ENCODE peak calls at places on chromosome 11, in seven cellular contexts. Q is HepG2, K is SK-N-SH, O is K562, X is GM12878, F is GM12892, B is H1. G is an unnamed sample.

GRCh38 chr11:6618117-6619020 is 853 bp downstream of the TPP1 start:
- DNase-seq in O (peak; percentile 75), Q (peak; percentile 44), B (no peak), K (no peak), X (no peak), F (no peak), G (no peak)

GRCh38 chr11:124801014-124801413 is 808 bp upstream of the MSANTD2 start:
- DNase-seq in F (no peak), X (no peak), B (no peak), Q (no peak), K (peak; percentile 8), O (no peak), G (no peak)

GRCh38 chr11:48101044-48101733 is 115.4 kb upstream of the OR4B1 start:
- DNase-seq in X (no peak), Q (no peak), B (no peak), K (no peak), F (no peak), O (no peak), G (no peak)

GRCh38 chr11:6864436-6864835 is 1.6 kb downstream of the OR10A2 start:
- DNase-seq in Q (no peak), X (no peak), B (no peak), O (no peak), K (no peak), F (no peak), G (no peak)

GRCh38 chr11:65911682-65912568 is 6.9 kb downstream of the C11orf68 start:
- DNase-seq in F (no peak), Q (no peak), B (no peak), O (peak; percentile 34), X (no peak), K (peak; percentile 84), G (no peak)

GRCh38 chr11:68916439-68916838 is 12.7 kb downstream of the IGHMBP2 start:
- DNase-seq in Q (no peak), X (no peak), B (no peak), K (no peak), F (no peak), O (no peak), G (no peak)

GRCh38 chr11:75031771-75032549 is 43.2 kb downstream of the NEU3 start:
- DNase-seq in O (peak; percentile 81), B (peak; percentile 39), F (peak; percentile 43), K (peak; percentile 68), Q (peak; percentile 65), X (no peak), G (peak; percentile 32)

GRCh38 chr11:31870609-31871309 is 59.6 kb upstream of the PAX6 start:
- DNase-seq in F (no peak), X (no peak), K (peak; percentile 49), B (peak; percentile 68), O (peak; percentile 36), Q (peak; percentile 43), G (peak; percentile 15)

GRCh38 chr11:125942771-125943428 is 2.9 kb upstream of the VSIG10L2 start:
- DNase-seq in Q (no peak), B (no peak), K (no peak), F (no peak), O (no peak), X (no peak), G (no peak)

GRCh38 chr11:130699561-130699960 is 216.7 kb downstream of the SNX19 start:
- DNase-seq in Q (no peak), B (no peak), X (no peak), K (no peak), O (no peak), F (no peak), G (no peak)

GRCh38 chr11:118265954-118266353 is 1.9 kb upstream of the MPZL2 start:
- DNase-seq in F (no peak), X (no peak), B (no peak), K (no peak), Q (no peak), O (no peak), G (no peak)

GRCh38 chr11:85948884-85949283 is 93.7 kb downstream of the CCDC83 start:
- DNase-seq in F (no peak), O (no peak), B (no peak), X (no peak), K (no peak), Q (no peak), G (no peak)

GRCh38 chr11:134537296-134537695 is 125.3 kb upstream of the B3GAT1 start:
- DNase-seq in K (no peak), O (no peak), X (no peak), Q (no peak), F (no peak), B (no peak), G (no peak)

GRCh38 chr11:9765320-9766101 is 101.6 kb downstream of the SWAP70 start:
- DNase-seq in K (no peak), F (no peak), X (no peak), B (no peak), Q (peak; percentile 92), O (no peak), G (no peak)

GRCh38 chr11:104968365-104968855 is at the start of gene CASP4:
- DNase-seq in F (no peak), X (peak; percentile 32), Q (peak; percentile 56), K (peak; percentile 1), B (no peak), O (no peak), G (no peak)

GRCh38 chr11:123856444-123856843 is 29.0 kb downstream of the TMEM225 start:
- DNase-seq in B (no peak), K (no peak), O (no peak), X (no peak), Q (no peak), F (no peak), G (no peak)

GRCh38 chr11:129733981-129734380 is 81.7 kb upstream of the TMEM45B start:
- DNase-seq in F (no peak), K (no peak), O (no peak), Q (no peak), B (no peak), X (no peak), G (no peak)

GRCh38 chr11:14969922-14970323 is 2.2 kb downstream of the CALCA start:
- DNase-seq in K (peak; percentile 68), X (no peak), F (no peak), Q (peak; percentile 28), B (peak; percentile 49), O (peak; percentile 37), G (no peak)

GRCh38 chr11:100930185-100930778 is 199.3 kb downstream of the PGR start:
- DNase-seq in Q (peak; percentile 46), O (peak; percentile 10), X (no peak), K (peak; percentile 6), B (no peak), F (no peak), G (no peak)

GRCh38 chr11:112343368-112344039 is 82.8 kb upstream of the PLET1 start:
- DNase-seq in X (no peak), F (no peak), K (peak; percentile 39), B (no peak), O (no peak), Q (no peak), G (no peak)

GRCh38 chr11:69010964-69011623 is 2.0 kb downstream of the MRGPRF start:
- DNase-seq in F (no peak), O (peak; percentile 97), K (peak; percentile 40), Q (no peak), B (peak; percentile 38), X (no peak), G (peak; percentile 70)

DNA sequence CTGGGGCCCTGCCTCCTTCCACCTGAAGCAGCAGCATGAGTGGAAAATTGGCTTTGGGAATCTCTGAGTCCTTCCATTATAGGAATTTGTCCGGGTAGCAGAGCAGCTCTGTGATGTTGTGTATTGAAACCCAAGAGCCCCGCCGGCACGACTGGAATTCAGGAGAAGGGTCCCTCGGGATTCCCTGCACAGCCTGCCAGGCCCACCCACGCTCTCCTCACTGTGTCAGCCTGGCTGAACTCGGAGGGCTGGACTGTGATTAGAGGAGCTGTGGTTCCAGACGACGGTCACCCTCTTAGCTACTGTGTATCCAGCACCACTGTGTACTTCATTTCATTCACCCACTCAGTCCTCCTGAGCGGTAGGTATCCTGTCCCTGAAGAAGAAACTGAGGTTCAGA is 18.7 kb upstream of the TSPAN18 start:
- DNase-seq in Q (no peak), O (no peak), X (no peak), K (no peak), F (no peak), B (no peak), G (no peak)
- TF ChIP-seq TAF1 in Q (no peak), O (no peak), X (no peak), K (no peak), F (no peak), B (no peak), G (no peak)

GRCh38 chr11:61967177-61967923 is at the start of gene FTH1:
- DNase-seq in F (peak; percentile 79), O (peak; percentile 90), X (no peak), Q (peak; percentile 78), B (peak; percentile 56), K (peak; percentile 99), G (peak; percentile 77)

GRCh38 chr11:61967924-61968757 is 707 bp upstream of the FTH1 start:
- DNase-seq in O (peak; percentile 31), X (peak; percentile 62), F (peak; percentile 54), B (no peak), Q (peak; percentile 53), K (peak; percentile 61), G (no peak)

GRCh38 chr11:61964941-61965282 is 2.5 kb downstream of the FTH1 start:
- DNase-seq in B (no peak), X (no peak), K (no peak), Q (no peak), F (no peak), O (no peak), G (no peak)

GRCh38 chr11:61968758-61969390 is 1.4 kb upstream of the FTH1 start:
- DNase-seq in Q (no peak), X (no peak), F (no peak), K (no peak), O (no peak), B (no peak), G (no peak)

GRCh38 chr11:61966673-61967176 is 709 bp downstream of the FTH1 start:
- DNase-seq in K (peak; percentile 45), F (no peak), B (no peak), Q (no peak), X (no peak), O (peak; percentile 71), G (no peak)
- TF ChIP-seq POLR2AphosphoS5 in K (peak; percentile 11), F (peak; percentile 51), B (peak; percentile 23), Q (no peak), X (peak; percentile 80), O (peak; percentile 93), G (no peak)

GRCh38 chr11:119472186-119472855 is 49.3 kb upstream of the THY1 start:
- DNase-seq in B (no peak), O (no peak), K (no peak), F (no peak), X (no peak), Q (peak; percentile 84), G (no peak)

GRCh38 chr11:119468511-119468910 is 45.5 kb upstream of the THY1 start:
- DNase-seq in B (no peak), X (no peak), K (no peak), Q (no peak), O (no peak), F (no peak), G (no peak)

GRCh38 chr11:119472856-119473222 is 49.9 kb upstream of the THY1 start:
- DNase-seq in B (no peak), O (no peak), F (no peak), X (no peak), Q (no peak), K (no peak), G (no peak)

GRCh38 chr11:119471329-119471728 is 48.4 kb upstream of the THY1 start:
- DNase-seq in B (no peak), K (no peak), F (no peak), O (no peak), Q (no peak), X (no peak), G (no peak)

GRCh38 chr11:119470316-119471266 is 47.6 kb upstream of the THY1 start:
- DNase-seq in F (no peak), B (no peak), O (no peak), X (no peak), K (no peak), Q (no peak), G (no peak)
- TF ChIP-seq TAF1 in F (no peak), B (no peak), O (no peak), X (no peak), K (no peak), Q (no peak), G (no peak)

GRCh38 chr11:18802381-18803257 is 11.0 kb upstream of the PTPN5 start:
- DNase-seq in F (no peak), X (peak; percentile 12), K (peak; percentile 62), B (no peak), Q (peak; percentile 52), O (peak; percentile 46), G (no peak)
- TF ChIP-seq POLR2AphosphoS5 in F (no peak), X (no peak), K (no peak), B (no peak), Q (no peak), O (no peak), G (no peak)